ENCODE peak calls at places on chromosomes 13 and 19, in five cellular contexts. One of them, this sample, is unnamed.

GRCh38 chr19:54882758-54883157 is 8.7 kb downstream of the FCAR start:
- DNase-seq in HepG2: peak; percentile 12
- DNase-seq in Peyer's patch: no peak
- DNase-seq in aorta: no peak
- DNase-seq in pancreas: no peak
- DNase-seq in this sample: no peak

GRCh38 chr19:3880471-3881271 is at the start of gene ATCAY:
- DNase-seq in aorta: no peak
- DNase-seq in HepG2: no peak
- DNase-seq in pancreas: no peak
- DNase-seq in Peyer's patch: no peak
- DNase-seq in this sample: no peak

GRCh38 chr13:44619651-44620050 is 43.5 kb upstream of the TSC22D1 start:
- DNase-seq in aorta: no peak
- DNase-seq in HepG2: no peak
- DNase-seq in Peyer's patch: no peak
- DNase-seq in pancreas: no peak
- DNase-seq in this sample: no peak

GRCh38 chr13:27120811-27121210 is 50.8 kb downstream of the USP12 start:
- DNase-seq in aorta: no peak
- DNase-seq in pancreas: no peak
- DNase-seq in HepG2: no peak
- DNase-seq in Peyer's patch: no peak
- DNase-seq in this sample: no peak

GRCh38 chr19:45473366-45474190 is 5.8 kb downstream of the FOSB start:
- DNase-seq in Peyer's patch: no peak
- DNase-seq in pancreas: no peak
- DNase-seq in HepG2: no peak
- DNase-seq in aorta: peak; percentile 86
- DNase-seq in this sample: no peak

GRCh38 chr13:65470781-65471180 is 1759.4 kb downstream of the PCDH9 start:
- DNase-seq in HepG2: no peak
- DNase-seq in pancreas: no peak
- DNase-seq in aorta: no peak
- DNase-seq in Peyer's patch: no peak
- DNase-seq in this sample: no peak

GRCh38 chr19:2149980-2150793 is 1.2 kb downstream of the AP3D1 start:
- DNase-seq in Peyer's patch: peak; percentile 58
- DNase-seq in HepG2: no peak
- DNase-seq in pancreas: peak; percentile 81
- DNase-seq in aorta: no peak
- DNase-seq in this sample: peak; percentile 24

GRCh38 chr13:76903544-76904162 is 17.4 kb upstream of the KCTD12 start:
- DNase-seq in HepG2: peak; percentile 49
- DNase-seq in Peyer's patch: no peak
- DNase-seq in aorta: no peak
- DNase-seq in pancreas: no peak
- DNase-seq in this sample: peak; percentile 64

DNA sequence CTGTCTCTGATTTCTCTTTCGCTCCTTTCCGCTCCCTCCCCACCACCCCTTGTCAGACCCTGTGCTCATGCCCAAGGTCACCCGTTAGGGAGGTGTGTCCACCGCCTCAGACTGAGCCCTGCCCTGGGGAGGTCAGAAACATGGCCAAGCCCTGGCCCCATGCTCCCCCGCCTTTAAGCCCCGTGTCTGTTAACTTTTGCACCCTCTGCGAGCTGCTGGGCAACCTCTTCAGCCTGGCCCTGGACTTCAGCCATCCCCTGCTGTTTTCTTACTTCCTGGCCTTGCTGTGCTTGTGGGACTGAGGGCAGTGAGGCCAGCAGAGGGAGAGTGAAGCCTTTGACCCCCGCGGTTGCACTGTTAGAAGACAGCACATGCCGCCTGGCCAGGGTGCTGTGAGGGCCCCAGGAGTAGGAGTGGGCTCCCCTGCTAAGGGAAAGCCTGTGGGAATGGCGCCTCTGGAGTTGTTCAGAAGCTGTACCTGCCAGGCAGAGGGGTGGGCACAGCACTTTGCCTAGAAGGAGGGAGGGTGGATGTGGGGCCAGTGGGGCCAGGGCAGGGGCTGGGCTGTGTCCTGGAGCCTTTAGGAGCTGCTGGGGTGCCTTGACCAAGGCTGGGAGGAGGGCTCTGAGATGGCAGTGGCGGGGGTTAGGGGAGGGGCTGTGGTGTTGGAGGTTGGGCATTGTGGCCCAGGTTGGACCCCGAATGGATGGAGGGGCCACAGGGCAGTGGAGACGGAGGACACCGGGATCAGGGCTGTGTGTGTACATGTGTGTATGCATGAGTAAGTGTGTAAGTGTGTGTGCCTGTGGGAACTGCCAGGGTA is 7.9 kb downstream of the UPF1 start:
- DNase-seq in Peyer's patch: no peak
- DNase-seq in pancreas: peak; percentile 68
- DNase-seq in HepG2: peak; percentile 87
- DNase-seq in aorta: no peak
- DNase-seq in this sample: peak; percentile 55
- H3K27ac ChIP-seq in Peyer's patch: no peak overlapping the region
- H3K27ac ChIP-seq in pancreas: peak overlapping the region; percentile 5
- H3K27ac ChIP-seq in HepG2: peak overlapping the region; percentile 89
- H3K27ac ChIP-seq in aorta: no peak overlapping the region
- H3K27ac ChIP-seq in this sample: no peak overlapping the region

DNA sequence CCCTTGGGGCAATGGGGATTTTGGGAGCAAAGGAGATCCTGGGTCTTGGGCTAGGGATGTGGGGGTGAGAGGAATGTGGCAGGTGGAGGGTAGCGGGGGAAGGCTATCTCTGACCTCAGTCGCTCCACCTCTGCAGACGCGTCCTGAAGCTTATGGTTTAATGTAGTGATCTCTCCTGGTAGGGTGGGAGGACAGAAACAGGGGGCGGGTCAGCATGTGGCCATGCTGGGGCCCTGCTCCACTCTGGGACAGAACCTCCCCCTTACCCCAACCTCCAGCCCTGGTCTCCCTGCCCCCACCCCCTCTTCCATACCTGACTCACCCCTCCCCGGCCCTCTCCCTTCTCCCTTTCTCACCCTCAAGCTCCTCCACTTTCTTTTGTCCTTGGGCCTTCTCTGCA is 1.4 kb downstream of the BST2 start:
- DNase-seq in pancreas: no peak
- DNase-seq in HepG2: no peak
- DNase-seq in Peyer's patch: no peak
- DNase-seq in aorta: no peak
- DNase-seq in this sample: no peak
- H3K4me1 ChIP-seq in pancreas: no peaks in the 10 kb centered on the region
- H3K4me1 ChIP-seq in HepG2: peaks cover 13% of the 10 kb centered on the region
- H3K4me1 ChIP-seq in Peyer's patch: peaks cover 38% of the 10 kb centered on the region
- H3K4me1 ChIP-seq in aorta: no peaks in the 10 kb centered on the region
- H3K4me1 ChIP-seq in this sample: no peaks in the 10 kb centered on the region

DNA sequence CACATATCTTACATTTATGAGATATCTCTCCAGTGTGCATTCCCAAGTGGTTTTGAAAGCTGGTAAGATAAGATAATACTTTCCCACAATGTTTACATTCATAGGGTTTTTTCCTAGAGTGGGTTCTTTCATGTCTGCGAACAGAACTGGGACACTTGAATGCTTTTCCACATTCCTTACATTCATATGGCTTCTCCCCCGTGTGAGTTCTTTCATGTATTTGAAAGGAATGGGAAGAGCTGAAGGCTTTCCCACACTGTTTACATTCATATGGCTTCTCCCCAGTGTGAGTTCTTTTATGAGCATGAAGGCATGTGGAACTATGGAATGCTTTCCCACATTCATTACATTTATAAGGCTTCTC is 19.7 kb downstream of the ZNF433 start:
- DNase-seq in aorta: no peak
- DNase-seq in pancreas: no peak
- DNase-seq in Peyer's patch: no peak
- DNase-seq in HepG2: peak; percentile 88
- DNase-seq in this sample: no peak
- H3K9me3 ChIP-seq in aorta: peaks cover 25% of the 10 kb centered on the region
- H3K9me3 ChIP-seq in pancreas: no peaks in the 10 kb centered on the region
- H3K9me3 ChIP-seq in Peyer's patch: peaks cover 10% of the 10 kb centered on the region
- H3K9me3 ChIP-seq in HepG2: peaks cover 18% of the 10 kb centered on the region
- H3K9me3 ChIP-seq in this sample: peaks cover 5% of the 10 kb centered on the region

DNA sequence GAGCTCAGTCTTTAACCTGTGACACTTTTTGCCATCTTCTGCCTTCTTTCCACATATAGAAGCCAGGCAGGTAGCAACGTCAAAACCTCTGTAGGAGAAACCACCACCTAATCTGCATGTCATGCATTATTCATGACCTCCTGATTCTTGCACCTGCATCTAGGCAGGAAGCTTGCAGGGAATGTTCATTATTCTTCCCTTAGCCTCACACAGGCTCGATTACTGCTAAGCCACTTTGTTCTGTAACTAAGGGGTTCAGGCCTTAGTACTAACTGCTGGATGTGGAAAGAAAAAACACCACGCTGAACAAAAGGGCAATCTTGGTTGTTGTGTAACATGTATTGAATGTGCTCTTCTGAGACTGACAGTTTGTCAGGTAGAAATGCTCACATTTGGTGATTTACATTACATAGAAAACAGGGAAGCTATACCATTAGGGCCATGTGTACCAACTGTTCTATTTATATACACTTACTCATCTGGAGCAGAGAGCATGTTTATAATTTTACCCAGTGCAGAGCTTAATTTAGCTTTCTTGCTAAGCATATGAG is 366.9 kb downstream of the KLF12 start:
- DNase-seq in HepG2: peak; percentile 20
- DNase-seq in Peyer's patch: no peak
- DNase-seq in pancreas: no peak
- DNase-seq in aorta: no peak
- DNase-seq in this sample: peak; percentile 11
- H3K27ac ChIP-seq in HepG2: no peak overlapping the region
- H3K27ac ChIP-seq in Peyer's patch: no peak overlapping the region
- H3K27ac ChIP-seq in pancreas: no peak overlapping the region
- H3K27ac ChIP-seq in aorta: peak overlapping the region; percentile 89
- H3K27ac ChIP-seq in this sample: peak overlapping the region; percentile 32

GRCh38 chr13:98571955-98572662 is 4.8 kb downstream of the STK24 start:
- DNase-seq in HepG2: peak; percentile 39
- DNase-seq in Peyer's patch: peak; percentile 79
- DNase-seq in aorta: no peak
- DNase-seq in pancreas: no peak
- DNase-seq in this sample: peak; percentile 86
- H3K4me1 ChIP-seq in HepG2: peaks cover 78% of the 10 kb centered on the region
- H3K4me1 ChIP-seq in Peyer's patch: peaks cover 76% of the 10 kb centered on the region
- H3K4me1 ChIP-seq in aorta: no peaks in the 10 kb centered on the region
- H3K4me1 ChIP-seq in pancreas: no peaks in the 10 kb centered on the region
- H3K4me1 ChIP-seq in this sample: peaks cover 20% of the 10 kb centered on the region

GRCh38 chr13:113962386-113962785 is 11.5 kb downstream of the C13orf46 start:
- DNase-seq in aorta: peak; percentile 55
- DNase-seq in HepG2: no peak
- DNase-seq in Peyer's patch: no peak
- DNase-seq in pancreas: peak; percentile 22
- DNase-seq in this sample: no peak

GRCh38 chr13:113958373-113958772 is 15.5 kb downstream of the C13orf46 start:
- DNase-seq in aorta: no peak
- DNase-seq in Peyer's patch: no peak
- DNase-seq in HepG2: no peak
- DNase-seq in pancreas: peak; percentile 33
- DNase-seq in this sample: no peak

GRCh38 chr13:113956571-113956970 is 17.3 kb downstream of the C13orf46 start:
- DNase-seq in pancreas: peak; percentile 45
- DNase-seq in HepG2: no peak
- DNase-seq in aorta: peak; percentile 65
- DNase-seq in Peyer's patch: no peak
- DNase-seq in this sample: no peak

GRCh38 chr13:113960276-113960948 is 13.5 kb downstream of the C13orf46 start:
- DNase-seq in pancreas: no peak
- DNase-seq in Peyer's patch: no peak
- DNase-seq in HepG2: no peak
- DNase-seq in aorta: no peak
- DNase-seq in this sample: no peak

DNA sequence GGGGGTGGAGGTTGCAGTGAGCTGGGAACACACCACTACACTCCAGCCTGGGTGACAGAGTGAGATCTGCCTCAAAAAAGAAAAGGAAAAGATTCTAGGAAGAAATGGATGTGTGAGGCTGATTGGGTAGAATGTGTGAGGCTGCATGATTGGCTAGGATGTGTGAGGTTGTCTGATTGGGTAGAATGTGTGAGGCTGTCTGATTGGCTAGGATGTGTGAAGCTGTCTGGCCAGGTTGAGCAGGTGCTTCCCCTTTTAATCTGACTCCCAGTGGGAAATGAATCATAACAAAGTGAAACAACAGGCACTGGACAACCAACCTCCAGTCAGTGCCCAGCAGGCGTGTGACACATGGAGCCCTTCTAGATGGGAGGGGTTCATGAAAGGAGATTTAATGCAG is 14.7 kb downstream of the C13orf46 start:
- DNase-seq in Peyer's patch: no peak
- DNase-seq in aorta: no peak
- DNase-seq in pancreas: no peak
- DNase-seq in HepG2: no peak
- DNase-seq in this sample: no peak
- H3K9me3 ChIP-seq in Peyer's patch: no peaks in the 10 kb centered on the region
- H3K9me3 ChIP-seq in aorta: no peaks in the 10 kb centered on the region
- H3K9me3 ChIP-seq in pancreas: no peaks in the 10 kb centered on the region
- H3K9me3 ChIP-seq in HepG2: peaks cover 23% of the 10 kb centered on the region
- H3K9me3 ChIP-seq in this sample: no peaks in the 10 kb centered on the region

DNA sequence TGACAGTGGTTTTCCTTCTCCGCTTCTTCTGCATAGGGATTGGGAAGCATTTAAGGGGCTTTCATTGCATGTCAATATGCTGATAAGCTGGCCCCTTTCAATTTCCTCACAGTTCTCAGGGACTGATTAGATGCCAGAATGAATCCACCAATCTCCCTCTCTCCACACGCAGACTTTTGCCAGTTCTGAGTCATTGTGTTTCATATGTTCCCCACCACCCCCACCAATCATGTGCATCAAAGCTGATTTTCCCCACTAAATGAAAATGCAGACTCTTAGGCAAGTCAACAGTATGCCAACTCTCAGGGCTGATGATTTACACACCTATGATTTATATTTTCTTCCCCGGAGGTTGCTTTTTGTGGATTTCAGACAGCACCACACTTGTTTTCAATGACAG is 47.8 kb upstream of the C13orf42 start:
- DNase-seq in aorta: no peak
- DNase-seq in pancreas: no peak
- DNase-seq in HepG2: no peak
- DNase-seq in Peyer's patch: no peak
- DNase-seq in this sample: no peak
- H3K27ac ChIP-seq in aorta: no peak overlapping the region
- H3K27ac ChIP-seq in pancreas: no peak overlapping the region
- H3K27ac ChIP-seq in HepG2: no peak overlapping the region
- H3K27ac ChIP-seq in Peyer's patch: no peak overlapping the region
- H3K27ac ChIP-seq in this sample: no peak overlapping the region

GRCh38 chr19:8000298-8001038 is 5.0 kb downstream of the ELAVL1 start:
- DNase-seq in HepG2: no peak
- DNase-seq in pancreas: no peak
- DNase-seq in Peyer's patch: no peak
- DNase-seq in aorta: no peak
- DNase-seq in this sample: no peak
- H3K4me1 ChIP-seq in HepG2: peaks cover 58% of the 10 kb centered on the region
- H3K4me1 ChIP-seq in pancreas: peaks cover 24% of the 10 kb centered on the region
- H3K4me1 ChIP-seq in Peyer's patch: peaks cover 42% of the 10 kb centered on the region
- H3K4me1 ChIP-seq in aorta: peaks cover 8% of the 10 kb centered on the region
- H3K4me1 ChIP-seq in this sample: peaks cover 8% of the 10 kb centered on the region

GRCh38 chr19:41682437-41682836 is 5.6 kb downstream of the CEACAM7 start:
- DNase-seq in aorta: no peak
- DNase-seq in pancreas: no peak
- DNase-seq in HepG2: no peak
- DNase-seq in Peyer's patch: no peak
- DNase-seq in this sample: no peak
- H3K9me3 ChIP-seq in aorta: no peaks in the 10 kb centered on the region
- H3K9me3 ChIP-seq in pancreas: no peaks in the 10 kb centered on the region
- H3K9me3 ChIP-seq in HepG2: no peaks in the 10 kb centered on the region
- H3K9me3 ChIP-seq in Peyer's patch: no peaks in the 10 kb centered on the region
- H3K9me3 ChIP-seq in this sample: no peaks in the 10 kb centered on the region

This sample was measured in small intestine.